ENCODE peak calls at places on chromosomes 16 and 17, in ten cellular contexts. One of them, this sample, is unnamed.

GRCh38 chr17:68398731-68399637 is 58.3 kb downstream of the WIPI1 start:
- DNase-seq in neural progenitor cell: peak
- DNase-seq in caudate nucleus: no peak
- DNase-seq in aorta: no peak
- DNase-seq in CD8-positive, alpha-beta memory T cell: no peak
- DNase-seq in H9: peak
- DNase-seq in fibroblast of lung: peak
- DNase-seq in psoas muscle: peak
- DNase-seq in H1: no peak
- DNase-seq in pancreas: peak
- DNase-seq in this sample: peak

GRCh38 chr17:58268326-58268725 is 12.4 kb downstream of the MPO start:
- DNase-seq in caudate nucleus: no peak
- DNase-seq in H9: no peak
- DNase-seq in neural progenitor cell: no peak
- DNase-seq in pancreas: no peak
- DNase-seq in CD8-positive, alpha-beta memory T cell: no peak
- DNase-seq in fibroblast of lung: no peak
- DNase-seq in H1: no peak
- DNase-seq in aorta: no peak
- DNase-seq in psoas muscle: no peak
- DNase-seq in this sample: no peak

GRCh38 chr17:31226373-31226772 is 70.7 kb downstream of the OMG start:
- DNase-seq in neural progenitor cell: no peak
- DNase-seq in CD8-positive, alpha-beta memory T cell: no peak
- DNase-seq in H1: no peak
- DNase-seq in H9: no peak
- DNase-seq in pancreas: no peak
- DNase-seq in caudate nucleus: no peak
- DNase-seq in psoas muscle: no peak
- DNase-seq in fibroblast of lung: no peak
- DNase-seq in aorta: no peak
- DNase-seq in this sample: no peak

GRCh38 chr17:75785016-75785769 is 587 bp downstream of the UNK start:
- DNase-seq in H9: no peak
- DNase-seq in psoas muscle: peak
- DNase-seq in aorta: peak
- DNase-seq in CD8-positive, alpha-beta memory T cell: peak
- DNase-seq in H1: no peak
- DNase-seq in neural progenitor cell: peak
- DNase-seq in caudate nucleus: peak
- DNase-seq in pancreas: peak
- DNase-seq in fibroblast of lung: peak
- DNase-seq in this sample: peak

GRCh38 chr16:87032554-87032953 is 284.6 kb downstream of the C16orf95 start:
- DNase-seq in aorta: no peak
- DNase-seq in caudate nucleus: no peak
- DNase-seq in psoas muscle: no peak
- DNase-seq in fibroblast of lung: no peak
- DNase-seq in H9: no peak
- DNase-seq in pancreas: no peak
- DNase-seq in H1: no peak
- DNase-seq in neural progenitor cell: no peak
- DNase-seq in CD8-positive, alpha-beta memory T cell: no peak
- DNase-seq in this sample: no peak

GRCh38 chr16:85570213-85570734 is 42.8 kb upstream of the GSE1 start:
- DNase-seq in pancreas: no peak
- DNase-seq in aorta: no peak
- DNase-seq in caudate nucleus: no peak
- DNase-seq in H1: no peak
- DNase-seq in CD8-positive, alpha-beta memory T cell: peak
- DNase-seq in H9: no peak
- DNase-seq in fibroblast of lung: no peak
- DNase-seq in neural progenitor cell: no peak
- DNase-seq in psoas muscle: no peak
- DNase-seq in this sample: no peak

GRCh38 chr16:74936902-74937560 is 47.9 kb downstream of the WDR59 start:
- DNase-seq in aorta: no peak
- DNase-seq in H1: no peak
- DNase-seq in psoas muscle: no peak
- DNase-seq in fibroblast of lung: peak
- DNase-seq in CD8-positive, alpha-beta memory T cell: no peak
- DNase-seq in neural progenitor cell: no peak
- DNase-seq in H9: no peak
- DNase-seq in pancreas: no peak
- DNase-seq in caudate nucleus: no peak
- DNase-seq in this sample: no peak

GRCh38 chr17:44307387-44308186 is 814 bp upstream of the RUNDC3A start:
- DNase-seq in H9: peak
- DNase-seq in neural progenitor cell: peak
- DNase-seq in fibroblast of lung: peak
- DNase-seq in caudate nucleus: peak
- DNase-seq in aorta: peak
- DNase-seq in pancreas: peak
- DNase-seq in psoas muscle: no peak
- DNase-seq in H1: no peak
- DNase-seq in CD8-positive, alpha-beta memory T cell: no peak
- DNase-seq in this sample: peak

GRCh38 chr16:70738083-70738977 is 52.5 kb upstream of the MTSS2 start:
- DNase-seq in caudate nucleus: peak
- DNase-seq in aorta: peak
- DNase-seq in H9: peak
- DNase-seq in CD8-positive, alpha-beta memory T cell: no peak
- DNase-seq in neural progenitor cell: peak
- DNase-seq in psoas muscle: peak
- DNase-seq in fibroblast of lung: peak
- DNase-seq in H1: peak
- DNase-seq in pancreas: no peak
- DNase-seq in this sample: no peak

GRCh38 chr17:65553646-65554567 is 7.5 kb downstream of the AXIN2 start:
- DNase-seq in CD8-positive, alpha-beta memory T cell: no peak
- DNase-seq in H9: no peak
- DNase-seq in pancreas: no peak
- DNase-seq in caudate nucleus: no peak
- DNase-seq in aorta: no peak
- DNase-seq in psoas muscle: no peak
- DNase-seq in neural progenitor cell: peak
- DNase-seq in H1: no peak
- DNase-seq in fibroblast of lung: no peak
- DNase-seq in this sample: no peak

GRCh38 chr16:86379505-86379846 is 130.9 kb upstream of the FOXF1 start:
- DNase-seq in CD8-positive, alpha-beta memory T cell: no peak
- DNase-seq in pancreas: no peak
- DNase-seq in fibroblast of lung: peak
- DNase-seq in H1: no peak
- DNase-seq in psoas muscle: no peak
- DNase-seq in H9: no peak
- DNase-seq in aorta: no peak
- DNase-seq in neural progenitor cell: no peak
- DNase-seq in caudate nucleus: no peak
- DNase-seq in this sample: no peak

GRCh38 chr17:56902350-56902749 is 11.5 kb downstream of the TRIM25 start:
- DNase-seq in H1: no peak
- DNase-seq in fibroblast of lung: no peak
- DNase-seq in H9: no peak
- DNase-seq in pancreas: no peak
- DNase-seq in psoas muscle: no peak
- DNase-seq in aorta: no peak
- DNase-seq in neural progenitor cell: no peak
- DNase-seq in caudate nucleus: no peak
- DNase-seq in CD8-positive, alpha-beta memory T cell: no peak
- DNase-seq in this sample: no peak

GRCh38 chr17:76083536-76083935 is 4.6 kb downstream of the ZACN start:
- DNase-seq in pancreas: no peak
- DNase-seq in CD8-positive, alpha-beta memory T cell: no peak
- DNase-seq in neural progenitor cell: no peak
- DNase-seq in H1: no peak
- DNase-seq in fibroblast of lung: no peak
- DNase-seq in aorta: peak
- DNase-seq in caudate nucleus: no peak
- DNase-seq in H9: no peak
- DNase-seq in psoas muscle: no peak
- DNase-seq in this sample: no peak

GRCh38 chr17:78484300-78485159 is 92.7 kb downstream of the DNAH17 start:
- DNase-seq in H1: no peak
- DNase-seq in caudate nucleus: peak
- DNase-seq in CD8-positive, alpha-beta memory T cell: peak
- DNase-seq in pancreas: no peak
- DNase-seq in H9: peak
- DNase-seq in neural progenitor cell: peak
- DNase-seq in psoas muscle: no peak
- DNase-seq in fibroblast of lung: no peak
- DNase-seq in aorta: no peak
- DNase-seq in this sample: peak

GRCh38 chr16:89003831-89004208 is 26.8 kb upstream of the CBFA2T3 start:
- DNase-seq in H9: no peak
- DNase-seq in aorta: no peak
- DNase-seq in pancreas: no peak
- DNase-seq in psoas muscle: no peak
- DNase-seq in caudate nucleus: no peak
- DNase-seq in fibroblast of lung: no peak
- DNase-seq in CD8-positive, alpha-beta memory T cell: no peak
- DNase-seq in neural progenitor cell: no peak
- DNase-seq in H1: no peak
- DNase-seq in this sample: no peak

GRCh38 chr16:70789231-70789926 is 11.6 kb downstream of the VAC14 start:
- DNase-seq in H9: peak
- DNase-seq in psoas muscle: peak
- DNase-seq in fibroblast of lung: peak
- DNase-seq in neural progenitor cell: no peak
- DNase-seq in caudate nucleus: no peak
- DNase-seq in pancreas: peak
- DNase-seq in CD8-positive, alpha-beta memory T cell: no peak
- DNase-seq in H1: no peak
- DNase-seq in aorta: no peak
- DNase-seq in this sample: peak

GRCh38 chr16:52528393-52529080 is 18.4 kb downstream of the TOX3 start:
- DNase-seq in H9: no peak
- DNase-seq in caudate nucleus: no peak
- DNase-seq in H1: no peak
- DNase-seq in neural progenitor cell: no peak
- DNase-seq in pancreas: no peak
- DNase-seq in fibroblast of lung: no peak
- DNase-seq in CD8-positive, alpha-beta memory T cell: no peak
- DNase-seq in aorta: no peak
- DNase-seq in psoas muscle: no peak
- DNase-seq in this sample: no peak

DNA sequence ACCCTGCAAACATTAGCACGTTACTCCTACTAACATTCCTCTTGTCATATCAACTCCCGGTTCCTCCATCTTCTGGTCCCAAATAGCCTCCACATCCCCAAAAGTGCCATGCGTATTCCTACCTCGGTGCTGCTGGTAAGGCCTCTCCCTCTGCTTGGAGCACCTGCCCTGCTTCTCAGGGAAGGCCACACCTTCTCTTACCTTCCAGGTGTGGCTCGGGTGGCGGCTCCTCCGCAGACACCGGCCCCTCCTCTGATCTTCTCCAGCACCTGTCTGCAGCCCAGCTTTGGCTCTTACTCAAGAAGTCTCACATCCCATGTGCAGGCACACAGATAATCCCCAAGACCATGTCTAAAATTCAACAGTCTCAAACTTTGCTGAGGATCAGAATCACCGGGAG is 92.3 kb downstream of the GAS7 start:
- DNase-seq in caudate nucleus: no peak
- DNase-seq in psoas muscle: no peak
- DNase-seq in neural progenitor cell: no peak
- DNase-seq in H1: no peak
- DNase-seq in aorta: no peak
- DNase-seq in H9: no peak
- DNase-seq in CD8-positive, alpha-beta memory T cell: no peak
- DNase-seq in fibroblast of lung: no peak
- DNase-seq in pancreas: no peak
- DNase-seq in this sample: no peak
- H3K27ac ChIP-seq in caudate nucleus: no peak
- H3K27ac ChIP-seq in psoas muscle: no peak
- H3K27ac ChIP-seq in neural progenitor cell: no peak
- H3K27ac ChIP-seq in H1: no peak
- H3K27ac ChIP-seq in aorta: no peak
- H3K27ac ChIP-seq in H9: no peak
- H3K27ac ChIP-seq in CD8-positive, alpha-beta memory T cell: no peak
- H3K27ac ChIP-seq in fibroblast of lung: no peak
- H3K27ac ChIP-seq in pancreas: no peak
- H3K27ac ChIP-seq in this sample: no peak

DNA sequence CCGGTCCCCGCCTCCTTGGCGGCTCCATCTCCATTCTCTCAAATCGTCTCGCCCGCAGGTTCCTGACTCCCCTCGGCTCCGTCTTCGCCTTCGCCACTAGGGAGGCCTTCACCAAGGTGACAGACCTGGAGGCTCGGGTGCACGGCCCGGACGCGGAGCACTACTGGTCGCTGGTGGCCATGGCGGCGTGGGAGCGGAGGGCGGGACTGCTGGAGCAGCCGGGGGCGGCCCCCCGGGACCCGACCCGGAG is 862 bp downstream of the GLTPD2 start:
- DNase-seq in neural progenitor cell: no peak
- DNase-seq in pancreas: no peak
- DNase-seq in fibroblast of lung: no peak
- DNase-seq in H9: no peak
- DNase-seq in psoas muscle: no peak
- DNase-seq in aorta: no peak
- DNase-seq in CD8-positive, alpha-beta memory T cell: no peak
- DNase-seq in caudate nucleus: no peak
- DNase-seq in H1: no peak
- DNase-seq in this sample: no peak
- H3K27ac ChIP-seq in neural progenitor cell: no peak
- H3K27ac ChIP-seq in pancreas: peak
- H3K27ac ChIP-seq in fibroblast of lung: peak
- H3K27ac ChIP-seq in H9: no peak
- H3K27ac ChIP-seq in psoas muscle: peak
- H3K27ac ChIP-seq in aorta: peak
- H3K27ac ChIP-seq in CD8-positive, alpha-beta memory T cell: peak
- H3K27ac ChIP-seq in caudate nucleus: peak
- H3K27ac ChIP-seq in H1: no peak
- H3K27ac ChIP-seq in this sample: peak

DNA sequence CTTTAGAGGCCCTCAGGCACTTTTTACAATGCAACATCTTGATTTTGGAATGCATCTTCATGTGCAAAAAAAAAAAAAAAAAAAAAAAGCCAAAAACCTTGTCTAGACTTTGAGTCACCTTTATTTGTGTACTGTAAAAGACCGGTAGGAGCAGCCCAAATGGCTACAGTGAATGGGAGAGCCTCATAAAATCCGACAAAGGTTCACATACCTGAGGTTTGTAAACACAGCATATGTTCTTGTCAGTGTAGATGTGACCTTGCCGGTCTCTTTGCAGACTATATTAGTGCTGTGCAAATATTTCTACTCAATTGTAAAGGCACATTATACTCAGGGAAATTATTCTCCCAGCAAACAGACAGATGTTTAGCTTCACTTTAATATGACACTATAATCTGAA is 211.4 kb downstream of the CA10 start:
- DNase-seq in fibroblast of lung: no peak
- DNase-seq in pancreas: no peak
- DNase-seq in H9: no peak
- DNase-seq in H1: no peak
- DNase-seq in CD8-positive, alpha-beta memory T cell: no peak
- DNase-seq in aorta: no peak
- DNase-seq in caudate nucleus: no peak
- DNase-seq in psoas muscle: no peak
- DNase-seq in neural progenitor cell: no peak
- DNase-seq in this sample: no peak
- H3K27ac ChIP-seq in fibroblast of lung: no peak
- H3K27ac ChIP-seq in pancreas: no peak
- H3K27ac ChIP-seq in H9: no peak
- H3K27ac ChIP-seq in H1: no peak
- H3K27ac ChIP-seq in CD8-positive, alpha-beta memory T cell: no peak
- H3K27ac ChIP-seq in aorta: no peak
- H3K27ac ChIP-seq in caudate nucleus: no peak
- H3K27ac ChIP-seq in psoas muscle: no peak
- H3K27ac ChIP-seq in neural progenitor cell: no peak
- H3K27ac ChIP-seq in this sample: no peak

GRCh38 chr16:66489385-66489784 is 60.5 kb downstream of the TK2 start:
- DNase-seq in neural progenitor cell: no peak
- DNase-seq in H9: no peak
- DNase-seq in aorta: peak
- DNase-seq in H1: no peak
- DNase-seq in caudate nucleus: no peak
- DNase-seq in fibroblast of lung: no peak
- DNase-seq in CD8-positive, alpha-beta memory T cell: no peak
- DNase-seq in pancreas: peak
- DNase-seq in psoas muscle: no peak
- DNase-seq in this sample: no peak
- H3K27ac ChIP-seq in neural progenitor cell: no peak
- H3K27ac ChIP-seq in H9: no peak
- H3K27ac ChIP-seq in aorta: no peak
- H3K27ac ChIP-seq in H1: no peak
- H3K27ac ChIP-seq in caudate nucleus: no peak
- H3K27ac ChIP-seq in fibroblast of lung: no peak
- H3K27ac ChIP-seq in CD8-positive, alpha-beta memory T cell: no peak
- H3K27ac ChIP-seq in pancreas: no peak
- H3K27ac ChIP-seq in psoas muscle: no peak
- H3K27ac ChIP-seq in this sample: no peak

This sample was measured in testis.